ENCODE peak calls at places on chromosome 2, in four cellular contexts. One of them, this sample, is unnamed.

GRCh38 chr2:155958834-155959233 is 373.7 kb downstream of the NR4A2 start:
- DNase-seq in spleen: no peak
- DNase-seq in kidney: no peak
- DNase-seq in cardiac fibroblast: no peak
- DNase-seq in this sample: no peak

GRCh38 chr2:70871398-70872211 is 36.0 kb upstream of the CD207 start:
- DNase-seq in cardiac fibroblast: peak
- DNase-seq in kidney: peak
- DNase-seq in spleen: peak
- DNase-seq in this sample: peak

GRCh38 chr2:39981877-39982276 is 202.8 kb upstream of the THUMPD2 start:
- DNase-seq in spleen: no peak
- DNase-seq in kidney: no peak
- DNase-seq in cardiac fibroblast: no peak
- DNase-seq in this sample: no peak

GRCh38 chr2:59909147-59909546 is 644.3 kb downstream of the BCL11A start:
- DNase-seq in spleen: no peak
- DNase-seq in kidney: no peak
- DNase-seq in cardiac fibroblast: no peak
- DNase-seq in this sample: no peak

GRCh38 chr2:240344904-240345303 is 90.6 kb upstream of the GPC1 start:
- DNase-seq in spleen: no peak
- DNase-seq in cardiac fibroblast: no peak
- DNase-seq in kidney: no peak
- DNase-seq in this sample: no peak

GRCh38 chr2:50607746-50608145 is 424.2 kb downstream of the NRXN1 start:
- DNase-seq in cardiac fibroblast: no peak
- DNase-seq in spleen: no peak
- DNase-seq in kidney: no peak
- DNase-seq in this sample: no peak

GRCh38 chr2:124804014-124804940 is 779.2 kb downstream of the CNTNAP5 start:
- DNase-seq in kidney: no peak
- DNase-seq in spleen: no peak
- DNase-seq in cardiac fibroblast: peak
- DNase-seq in this sample: no peak

GRCh38 chr2:10883880-10884529 is 27.7 kb upstream of the KCNF1 start:
- DNase-seq in spleen: no peak
- DNase-seq in cardiac fibroblast: no peak
- DNase-seq in kidney: no peak
- DNase-seq in this sample: no peak

GRCh38 chr2:151258121-151258520 is 3.5 kb downstream of the RBM43 start:
- DNase-seq in kidney: no peak
- DNase-seq in spleen: no peak
- DNase-seq in cardiac fibroblast: peak
- DNase-seq in this sample: no peak